ENCODE peak calls at places on chromosomes 11 and 22, in seven cellular contexts. F, A, N, X, Z, W and K are unnamed samples.
A peak's percentile ranks its signal among the peaks of the same experiment; 100 is the strongest.

GRCh38 chr11:34331329-34331728 is 26.5 kb downstream of the ABTB2 start:
- DNase-seq in F (no peak), A (no peak), N (no peak), X (no peak), Z (peak; percentile 62), W (no peak), K (peak; percentile 56)

GRCh38 chr11:28730336-28730735 is 622.1 kb downstream of the METTL15 start:
- DNase-seq in F (no peak), A (no peak), N (no peak), X (no peak), Z (peak; percentile 47), W (no peak), K (no peak)

GRCh38 chr11:78791254-78791653 is 216.6 kb upstream of the NARS2 start:
- DNase-seq in F (no peak), A (no peak), N (peak; percentile 78), X (no peak), Z (no peak), W (no peak), K (no peak)

GRCh38 chr11:12163181-12163841 is 52.9 kb downstream of the MICAL2 start:
- DNase-seq in F (no peak), A (no peak), N (peak; percentile 96), X (no peak), Z (peak; percentile 86), W (peak; percentile 59), K (peak; percentile 85)

GRCh38 chr11:69293819-69294505 is at the start of gene MYEOV:
- DNase-seq in F (no peak), A (no peak), N (peak; percentile 32), X (no peak), Z (peak; percentile 59), W (no peak), K (no peak)

GRCh38 chr11:72349616-72350218 is 84.6 kb downstream of the CLPB start:
- DNase-seq in F (peak; percentile 76), A (no peak), N (no peak), X (no peak), Z (no peak), W (no peak), K (no peak)

GRCh38 chr11:128757886-128758612 is 64.2 kb downstream of the FLI1 start:
- DNase-seq in F (no peak), A (no peak), N (no peak), X (no peak), Z (no peak), W (no peak), K (no peak)

GRCh38 chr22:38927033-38927789 is 30.2 kb upstream of the APOBEC3A start:
- DNase-seq in F (peak; percentile 77), A (peak; percentile 20), N (peak; percentile 68), X (no peak), Z (no peak), W (peak; percentile 84), K (peak; percentile 36)

GRCh38 chr11:116791002-116791812 is 472 bp downstream of the APOA5 start:
- DNase-seq in F (peak; percentile 75), A (peak; percentile 74), N (peak; percentile 70), X (peak; percentile 66), Z (no peak), W (peak; percentile 85), K (peak; percentile 53)

GRCh38 chr11:67248653-67249052 is 17.6 kb upstream of the GRK2 start:
- DNase-seq in F (peak; percentile 77), A (no peak), N (no peak), X (no peak), Z (peak; percentile 86), W (peak; percentile 39), K (no peak)

GRCh38 chr22:46598737-46599424 is 21.3 kb upstream of the GRAMD4 start:
- DNase-seq in F (peak; percentile 23), A (no peak), N (peak; percentile 26), X (no peak), Z (no peak), W (no peak), K (no peak)

GRCh38 chr11:119590651-119591308 is 138.2 kb downstream of the NECTIN1 start:
- DNase-seq in F (no peak), A (no peak), N (no peak), X (no peak), Z (peak; percentile 97), W (no peak), K (no peak)

GRCh38 chr11:37230865-37231264 is 632.8 kb upstream of the RAG2 start:
- DNase-seq in F (no peak), A (no peak), N (no peak), X (no peak), Z (no peak), W (no peak), K (no peak)

GRCh38 chr11:105911454-105911853 is 110.6 kb downstream of the MSANTD4 start:
- DNase-seq in F (no peak), A (no peak), N (no peak), X (no peak), Z (no peak), W (no peak), K (no peak)

GRCh38 chr11:57791321-57792059 is 29.9 kb downstream of the CTNND1 start:
- DNase-seq in F (no peak), A (no peak), N (no peak), X (no peak), Z (peak; percentile 87), W (no peak), K (no peak)

GRCh38 chr11:58963551-58964075 is 24.3 kb downstream of the GLYATL1 start:
- DNase-seq in F (no peak), A (no peak), N (peak; percentile 34), X (no peak), Z (peak; percentile 89), W (peak; percentile 46), K (peak; percentile 22)

GRCh38 chr22:42760806-42761565 is 40.3 kb upstream of the A4GALT start:
- DNase-seq in F (no peak), A (no peak), N (no peak), X (no peak), Z (no peak), W (no peak), K (no peak)

GRCh38 chr11:57776577-57776976 is 15.0 kb downstream of the CTNND1 start:
- DNase-seq in F (no peak), A (no peak), N (peak; percentile 4), X (no peak), Z (no peak), W (no peak), K (no peak)

GRCh38 chr22:23385301-23386244 is 194.5 kb downstream of the IGLL1 start:
- DNase-seq in F (peak; percentile 75), A (peak; percentile 76), N (peak; percentile 68), X (peak; percentile 64), Z (peak; percentile 49), W (peak; percentile 83), K (peak; percentile 71)

GRCh38 chr11:17371614-17372013 is 16.8 kb downstream of the KCNJ11 start:
- DNase-seq in F (no peak), A (no peak), N (peak; percentile 45), X (no peak), Z (peak; percentile 44), W (peak; percentile 25), K (no peak)

GRCh38 chr11:35856756-35857155 is 87.1 kb upstream of the LDLRAD3 start:
- DNase-seq in F (no peak), A (no peak), N (no peak), X (no peak), Z (no peak), W (no peak), K (no peak)

GRCh38 chr11:33168605-33169240 is 7.4 kb upstream of the CSTF3 start:
- DNase-seq in F (no peak), A (no peak), N (peak; percentile 84), X (no peak), Z (no peak), W (no peak), K (peak; percentile 21)

GRCh38 chr11:14054708-14055107 is 92.2 kb downstream of the SPON1 start:
- DNase-seq in F (peak; percentile 36), A (no peak), N (no peak), X (no peak), Z (peak; percentile 39), W (no peak), K (no peak)

GRCh38 chr11:126431401-126432064 is 76.0 kb downstream of the ST3GAL4 start:
- DNase-seq in F (peak; percentile 83), A (no peak), N (peak; percentile 72), X (no peak), Z (no peak), W (no peak), K (peak; percentile 71)

GRCh38 chr22:24009227-24010017 is 1.7 kb upstream of the CABIN1 start:
- DNase-seq in F (no peak), A (no peak), N (no peak), X (no peak), Z (no peak), W (no peak), K (no peak)

GRCh38 chr11:65417702-65418430 is 4.7 kb upstream of the NEAT1 start:
- DNase-seq in F (peak; percentile 69), A (no peak), N (peak; percentile 68), X (no peak), Z (peak; percentile 13), W (peak; percentile 46), K (no peak)
- H3K4me3 ChIP-seq in F (peak overlapping the region; percentile 86), A (peak overlapping the region; percentile 85), N (peak overlapping the region; percentile 34), X (peak overlapping the region; percentile 76), Z (no peak overlapping the region), W (no peak overlapping the region), K (no peak overlapping the region)

GRCh38 chr11:3832816-3833215 is 7.9 kb downstream of the RHOG start:
- DNase-seq in F (no peak), A (no peak), N (no peak), X (no peak), Z (no peak), W (no peak), K (no peak)

GRCh38 chr11:3831378-3832239 is 9.2 kb downstream of the RHOG start:
- DNase-seq in F (no peak), A (no peak), N (no peak), X (no peak), Z (no peak), W (peak; percentile 82), K (no peak)

GRCh38 chr11:3830088-3830487 is 10.7 kb downstream of the RHOG start:
- DNase-seq in F (no peak), A (no peak), N (no peak), X (no peak), Z (no peak), W (no peak), K (no peak)

GRCh38 chr11:3833461-3833860 is 7.3 kb downstream of the RHOG start:
- DNase-seq in F (no peak), A (no peak), N (no peak), X (no peak), Z (no peak), W (no peak), K (no peak)

GRCh38 chr11:3830741-3831140 is 10.0 kb downstream of the RHOG start:
- DNase-seq in F (no peak), A (no peak), N (no peak), X (no peak), Z (no peak), W (no peak), K (no peak)
- H3K36me3 ChIP-seq in F (peaks cover 4% of the 10 kb centered on the region), A (peaks cover 33% of the 10 kb centered on the region), N (peaks cover 30% of the 10 kb centered on the region), X (peaks cover 20% of the 10 kb centered on the region), Z (peaks cover 18% of the 10 kb centered on the region), W (peaks cover 5% of the 10 kb centered on the region), K (peaks cover 44% of the 10 kb centered on the region)

DNA sequence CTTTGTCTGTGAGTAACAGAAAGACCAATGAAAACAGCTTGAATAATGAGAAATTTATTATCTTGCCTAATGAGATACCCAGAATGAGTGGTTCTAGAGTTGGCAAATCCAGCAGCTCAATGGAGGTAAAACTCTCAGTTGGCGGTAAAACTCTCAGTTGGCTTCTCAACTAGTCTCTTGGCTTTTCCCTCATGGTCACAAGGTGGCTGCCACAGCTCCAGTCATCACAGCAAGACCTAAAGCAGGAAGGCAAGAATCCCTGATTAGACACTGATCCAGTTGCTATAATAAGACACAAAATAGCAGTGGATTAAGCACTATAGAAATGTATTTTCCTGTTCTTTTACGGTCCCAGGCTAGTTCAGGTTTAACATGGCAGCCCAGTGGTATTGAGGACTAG is 37.5 kb upstream of the TSPAN18 start:
- DNase-seq in F (no peak), A (no peak), N (no peak), X (no peak), Z (no peak), W (no peak), K (no peak)
- H3K4me3 ChIP-seq in F (no peak overlapping the region), A (no peak overlapping the region), N (no peak overlapping the region), X (no peak overlapping the region), Z (no peak overlapping the region), W (no peak overlapping the region), K (no peak overlapping the region)

GRCh38 chr11:64932324-64932723 is 3.4 kb downstream of the GPHA2 start:
- DNase-seq in F (no peak), A (no peak), N (no peak), X (no peak), Z (no peak), W (no peak), K (no peak)
- H3K36me3 ChIP-seq in F (peaks cover 13% of the 10 kb centered on the region), A (peaks cover 15% of the 10 kb centered on the region), N (peaks cover 69% of the 10 kb centered on the region), X (peaks cover 8% of the 10 kb centered on the region), Z (no peaks in the 10 kb centered on the region), W (peaks cover 12% of the 10 kb centered on the region), K (peaks cover 61% of the 10 kb centered on the region)